ENCODE peak calls at places on chromosome 11, in nine cellular contexts. One of them, this sample, is unnamed.
A peak's percentile ranks its signal among the peaks of the same experiment; 100 is the strongest.

GRCh38 chr11:62905927-62906531 is 15.1 kb downstream of the CHRM1 start:
- DNase-seq in tibial nerve: peak; percentile 87
- DNase-seq in testis: peak; percentile 88
- DNase-seq in body of pancreas: peak; percentile 84
- DNase-seq in A549: peak; percentile 84
- DNase-seq in breast epithelium: peak; percentile 84
- DNase-seq in HCT116: peak; percentile 73
- DNase-seq in esophagus squamous epithelium: peak; percentile 12
- DNase-seq in esophagus muscularis mucosa: peak; percentile 94
- DNase-seq in this sample: peak; percentile 80

GRCh38 chr11:94885133-94885532 is 88.2 kb downstream of the CWC15 start:
- DNase-seq in tibial nerve: no peak
- DNase-seq in testis: no peak
- DNase-seq in body of pancreas: no peak
- DNase-seq in A549: no peak
- DNase-seq in breast epithelium: no peak
- DNase-seq in HCT116: no peak
- DNase-seq in esophagus squamous epithelium: no peak
- DNase-seq in esophagus muscularis mucosa: no peak
- DNase-seq in this sample: no peak

GRCh38 chr11:44470849-44471248 is 94.6 kb upstream of the CD82 start:
- DNase-seq in tibial nerve: no peak
- DNase-seq in testis: no peak
- DNase-seq in body of pancreas: no peak
- DNase-seq in A549: no peak
- DNase-seq in breast epithelium: no peak
- DNase-seq in HCT116: no peak
- DNase-seq in esophagus squamous epithelium: no peak
- DNase-seq in esophagus muscularis mucosa: no peak
- DNase-seq in this sample: no peak

GRCh38 chr11:74620537-74620936 is 28.2 kb downstream of the POLD3 start:
- DNase-seq in tibial nerve: no peak
- DNase-seq in testis: no peak
- DNase-seq in body of pancreas: no peak
- DNase-seq in A549: no peak
- DNase-seq in breast epithelium: no peak
- DNase-seq in HCT116: no peak
- DNase-seq in esophagus squamous epithelium: no peak
- DNase-seq in esophagus muscularis mucosa: no peak
- DNase-seq in this sample: no peak

GRCh38 chr11:64856382-64857227 is 12.2 kb upstream of the CDC42BPG start:
- DNase-seq in tibial nerve: no peak
- DNase-seq in testis: no peak
- DNase-seq in body of pancreas: peak; percentile 50
- DNase-seq in A549: peak; percentile 86
- DNase-seq in breast epithelium: no peak
- DNase-seq in HCT116: peak; percentile 80
- DNase-seq in esophagus squamous epithelium: no peak
- DNase-seq in esophagus muscularis mucosa: no peak
- DNase-seq in this sample: no peak

GRCh38 chr11:75141166-75141565 is 9.7 kb upstream of the SLCO2B1 start:
- DNase-seq in tibial nerve: no peak
- DNase-seq in testis: no peak
- DNase-seq in body of pancreas: no peak
- DNase-seq in A549: no peak
- DNase-seq in breast epithelium: no peak
- DNase-seq in HCT116: no peak
- DNase-seq in esophagus squamous epithelium: no peak
- DNase-seq in esophagus muscularis mucosa: no peak
- DNase-seq in this sample: no peak

GRCh38 chr11:126840201-126840886 is 160.2 kb downstream of the KIRREL3 start:
- DNase-seq in tibial nerve: no peak
- DNase-seq in testis: no peak
- DNase-seq in body of pancreas: no peak
- DNase-seq in A549: no peak
- DNase-seq in breast epithelium: no peak
- DNase-seq in HCT116: no peak
- DNase-seq in esophagus squamous epithelium: no peak
- DNase-seq in esophagus muscularis mucosa: no peak
- DNase-seq in this sample: no peak

GRCh38 chr11:104792861-104793260 is 105.4 kb downstream of the CASP12 start:
- DNase-seq in tibial nerve: no peak
- DNase-seq in testis: no peak
- DNase-seq in body of pancreas: no peak
- DNase-seq in A549: no peak
- DNase-seq in breast epithelium: no peak
- DNase-seq in HCT116: no peak
- DNase-seq in esophagus squamous epithelium: no peak
- DNase-seq in esophagus muscularis mucosa: no peak
- DNase-seq in this sample: no peak

GRCh38 chr11:130995266-130995665 is 79.0 kb upstream of the SNX19 start:
- DNase-seq in tibial nerve: no peak
- DNase-seq in testis: no peak
- DNase-seq in body of pancreas: no peak
- DNase-seq in A549: no peak
- DNase-seq in breast epithelium: no peak
- DNase-seq in HCT116: no peak
- DNase-seq in esophagus squamous epithelium: no peak
- DNase-seq in esophagus muscularis mucosa: no peak
- DNase-seq in this sample: no peak

GRCh38 chr11:75356613-75357012 is 5.2 kb upstream of the ARRB1 start:
- DNase-seq in tibial nerve: no peak
- DNase-seq in testis: no peak
- DNase-seq in body of pancreas: no peak
- DNase-seq in A549: no peak
- DNase-seq in breast epithelium: no peak
- DNase-seq in HCT116: no peak
- DNase-seq in esophagus squamous epithelium: no peak
- DNase-seq in esophagus muscularis mucosa: no peak
- DNase-seq in this sample: no peak

GRCh38 chr11:133238455-133238854 is 293.8 kb downstream of the OPCML start:
- DNase-seq in tibial nerve: no peak
- DNase-seq in testis: no peak
- DNase-seq in body of pancreas: no peak
- DNase-seq in A549: no peak
- DNase-seq in breast epithelium: no peak
- DNase-seq in HCT116: no peak
- DNase-seq in esophagus squamous epithelium: no peak
- DNase-seq in esophagus muscularis mucosa: no peak
- DNase-seq in this sample: no peak

GRCh38 chr11:61332266-61332822 is 561 bp downstream of the DDB1 start:
- DNase-seq in tibial nerve: no peak
- DNase-seq in testis: peak; percentile 29
- DNase-seq in body of pancreas: no peak
- DNase-seq in A549: no peak
- DNase-seq in breast epithelium: no peak
- DNase-seq in HCT116: no peak
- DNase-seq in esophagus squamous epithelium: no peak
- DNase-seq in esophagus muscularis mucosa: no peak
- DNase-seq in this sample: no peak
- H3K4me1 ChIP-seq in tibial nerve: peaks cover 25% of the 10 kb centered on the region
- H3K4me1 ChIP-seq in testis: peaks cover 56% of the 10 kb centered on the region
- H3K4me1 ChIP-seq in body of pancreas: peaks cover 55% of the 10 kb centered on the region
- H3K4me1 ChIP-seq in A549: peaks cover 35% of the 10 kb centered on the region
- H3K4me1 ChIP-seq in breast epithelium: peaks cover 20% of the 10 kb centered on the region
- H3K4me1 ChIP-seq in HCT116: peaks cover 46% of the 10 kb centered on the region
- H3K4me1 ChIP-seq in esophagus squamous epithelium: peaks cover 25% of the 10 kb centered on the region
- H3K4me1 ChIP-seq in esophagus muscularis mucosa: peaks cover 35% of the 10 kb centered on the region
- H3K4me1 ChIP-seq in this sample: peaks cover 28% of the 10 kb centered on the region

GRCh38 chr11:114197799-114198500 is 98.2 kb upstream of the NNMT start:
- DNase-seq in tibial nerve: no peak
- DNase-seq in testis: peak; percentile 88
- DNase-seq in body of pancreas: peak; percentile 88
- DNase-seq in A549: no peak
- DNase-seq in breast epithelium: no peak
- DNase-seq in HCT116: no peak
- DNase-seq in esophagus squamous epithelium: no peak
- DNase-seq in esophagus muscularis mucosa: no peak
- DNase-seq in this sample: peak; percentile 69
- TF ChIP-seq POLR2A in tibial nerve: peak; percentile 14
- TF ChIP-seq POLR2A in testis: peak; percentile 31
- TF ChIP-seq POLR2A in body of pancreas: no peak
- TF ChIP-seq POLR2A in A549: no peak
- TF ChIP-seq POLR2A in breast epithelium: no peak
- TF ChIP-seq POLR2A in HCT116: no peak
- TF ChIP-seq POLR2A in esophagus squamous epithelium: no peak
- TF ChIP-seq POLR2A in esophagus muscularis mucosa: no peak
- TF ChIP-seq POLR2A in this sample: no peak

GRCh38 chr11:46529086-46529905 is 64.5 kb downstream of the AMBRA1 start:
- DNase-seq in tibial nerve: peak; percentile 81
- DNase-seq in testis: peak; percentile 82
- DNase-seq in body of pancreas: peak; percentile 61
- DNase-seq in A549: peak; percentile 73
- DNase-seq in breast epithelium: no peak
- DNase-seq in HCT116: peak; percentile 49
- DNase-seq in esophagus squamous epithelium: peak; percentile 7
- DNase-seq in esophagus muscularis mucosa: peak; percentile 93
- DNase-seq in this sample: peak; percentile 61

GRCh38 chr11:46528445-46529085 is 65.3 kb downstream of the AMBRA1 start:
- DNase-seq in tibial nerve: no peak
- DNase-seq in testis: peak; percentile 28
- DNase-seq in body of pancreas: no peak
- DNase-seq in A549: no peak
- DNase-seq in breast epithelium: no peak
- DNase-seq in HCT116: no peak
- DNase-seq in esophagus squamous epithelium: no peak
- DNase-seq in esophagus muscularis mucosa: no peak
- DNase-seq in this sample: no peak

GRCh38 chr11:46527586-46527985 is 66.2 kb downstream of the AMBRA1 start:
- DNase-seq in tibial nerve: no peak
- DNase-seq in testis: no peak
- DNase-seq in body of pancreas: no peak
- DNase-seq in A549: no peak
- DNase-seq in breast epithelium: no peak
- DNase-seq in HCT116: no peak
- DNase-seq in esophagus squamous epithelium: no peak
- DNase-seq in esophagus muscularis mucosa: no peak
- DNase-seq in this sample: no peak

GRCh38 chr11:46526489-46527215 is 67.2 kb downstream of the AMBRA1 start:
- DNase-seq in tibial nerve: no peak
- DNase-seq in testis: no peak
- DNase-seq in body of pancreas: no peak
- DNase-seq in A549: no peak
- DNase-seq in breast epithelium: no peak
- DNase-seq in HCT116: no peak
- DNase-seq in esophagus squamous epithelium: no peak
- DNase-seq in esophagus muscularis mucosa: no peak
- DNase-seq in this sample: no peak

GRCh38 chr11:46529928-46530574 is 63.8 kb downstream of the AMBRA1 start:
- DNase-seq in tibial nerve: no peak
- DNase-seq in testis: no peak
- DNase-seq in body of pancreas: no peak
- DNase-seq in A549: no peak
- DNase-seq in breast epithelium: no peak
- DNase-seq in HCT116: no peak
- DNase-seq in esophagus squamous epithelium: no peak
- DNase-seq in esophagus muscularis mucosa: no peak
- DNase-seq in this sample: no peak
- H3K4me3 ChIP-seq in tibial nerve: no peak overlapping the region
- H3K4me3 ChIP-seq in testis: no peak overlapping the region
- H3K4me3 ChIP-seq in body of pancreas: no peak overlapping the region
- H3K4me3 ChIP-seq in A549: no peak overlapping the region
- H3K4me3 ChIP-seq in breast epithelium: no peak overlapping the region
- H3K4me3 ChIP-seq in HCT116: no peak overlapping the region
- H3K4me3 ChIP-seq in esophagus squamous epithelium: no peak overlapping the region
- H3K4me3 ChIP-seq in esophagus muscularis mucosa: no peak overlapping the region
- H3K4me3 ChIP-seq in this sample: no peak overlapping the region

GRCh38 chr11:128500488-128500887 is 86.9 kb downstream of the ETS1 start:
- DNase-seq in tibial nerve: no peak
- DNase-seq in testis: no peak
- DNase-seq in body of pancreas: no peak
- DNase-seq in A549: no peak
- DNase-seq in breast epithelium: no peak
- DNase-seq in HCT116: no peak
- DNase-seq in esophagus squamous epithelium: no peak
- DNase-seq in esophagus muscularis mucosa: no peak
- DNase-seq in this sample: no peak
- H3K4me1 ChIP-seq in tibial nerve: peaks cover 86% of the 10 kb centered on the region
- H3K4me1 ChIP-seq in testis: peaks cover 24% of the 10 kb centered on the region
- H3K4me1 ChIP-seq in body of pancreas: peaks cover 37% of the 10 kb centered on the region
- H3K4me1 ChIP-seq in A549: peaks cover 91% of the 10 kb centered on the region
- H3K4me1 ChIP-seq in breast epithelium: peaks cover 39% of the 10 kb centered on the region
- H3K4me1 ChIP-seq in HCT116: peaks cover 54% of the 10 kb centered on the region
- H3K4me1 ChIP-seq in esophagus squamous epithelium: peaks cover 56% of the 10 kb centered on the region
- H3K4me1 ChIP-seq in esophagus muscularis mucosa: peaks cover 99% of the 10 kb centered on the region
- H3K4me1 ChIP-seq in this sample: peaks cover 42% of the 10 kb centered on the region

DNA sequence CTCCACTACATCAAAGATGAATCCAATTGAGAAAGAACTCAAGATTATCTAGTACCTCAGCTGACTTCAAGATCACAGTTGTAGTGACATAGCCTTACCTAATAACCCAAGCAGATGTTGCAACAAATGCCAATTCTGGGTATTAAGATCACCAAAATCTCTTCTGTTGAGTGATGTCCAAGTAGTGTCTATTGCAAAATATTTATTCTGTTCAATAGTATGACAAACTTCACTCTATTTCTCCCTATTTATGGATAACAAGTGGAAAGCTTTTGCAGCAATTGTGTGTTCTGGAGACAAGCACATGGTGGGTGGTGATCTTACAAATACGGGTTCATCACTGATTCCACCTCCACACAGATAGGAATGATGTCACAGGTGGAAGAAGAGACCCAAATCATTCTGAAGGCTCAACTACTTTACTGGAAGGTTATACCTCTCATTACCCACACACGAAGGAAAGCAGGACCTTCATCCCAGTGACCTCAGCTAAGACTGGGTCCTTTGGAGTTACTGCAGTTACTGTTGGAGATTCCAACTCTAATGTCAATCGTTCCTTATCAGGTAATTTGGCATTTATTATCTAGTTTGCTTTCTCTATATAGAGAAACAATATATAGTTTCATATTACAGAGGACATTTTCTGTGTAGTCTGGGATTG is 72.0 kb downstream of the CD44 start:
- DNase-seq in tibial nerve: no peak
- DNase-seq in testis: no peak
- DNase-seq in body of pancreas: no peak
- DNase-seq in A549: no peak
- DNase-seq in breast epithelium: no peak
- DNase-seq in HCT116: no peak
- DNase-seq in esophagus squamous epithelium: no peak
- DNase-seq in esophagus muscularis mucosa: no peak
- DNase-seq in this sample: no peak
- TF ChIP-seq POLR2A in tibial nerve: no peak
- TF ChIP-seq POLR2A in testis: no peak
- TF ChIP-seq POLR2A in body of pancreas: no peak
- TF ChIP-seq POLR2A in A549: no peak
- TF ChIP-seq POLR2A in breast epithelium: no peak
- TF ChIP-seq POLR2A in HCT116: no peak
- TF ChIP-seq POLR2A in esophagus squamous epithelium: no peak
- TF ChIP-seq POLR2A in esophagus muscularis mucosa: no peak
- TF ChIP-seq POLR2A in this sample: no peak

DNA sequence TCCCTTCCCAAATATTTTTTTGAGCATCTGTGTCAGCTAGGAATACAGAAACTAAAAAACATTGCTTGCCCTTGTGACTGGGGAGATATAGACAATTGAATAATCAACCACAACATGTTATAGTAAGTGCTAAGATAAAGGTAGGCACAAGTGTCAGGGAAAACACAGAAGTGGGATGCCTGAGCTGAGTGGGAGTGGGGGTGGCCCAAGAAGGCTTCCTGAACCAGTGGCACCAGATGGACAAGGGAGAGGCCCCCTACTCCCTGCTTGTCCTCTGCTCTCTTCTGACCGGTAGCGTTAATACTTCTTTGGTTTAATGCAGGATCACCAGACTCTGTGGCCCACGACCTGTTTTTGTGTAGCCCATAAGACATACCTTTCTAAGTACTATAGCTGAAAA is 48.8 kb downstream of the PACS1 start:
- DNase-seq in tibial nerve: no peak
- DNase-seq in testis: no peak
- DNase-seq in body of pancreas: no peak
- DNase-seq in A549: no peak
- DNase-seq in breast epithelium: no peak
- DNase-seq in HCT116: no peak
- DNase-seq in esophagus squamous epithelium: no peak
- DNase-seq in esophagus muscularis mucosa: no peak
- DNase-seq in this sample: no peak
- H3K4me3 ChIP-seq in tibial nerve: no peak overlapping the region
- H3K4me3 ChIP-seq in testis: no peak overlapping the region
- H3K4me3 ChIP-seq in body of pancreas: no peak overlapping the region
- H3K4me3 ChIP-seq in A549: peak overlapping the region; percentile 6
- H3K4me3 ChIP-seq in breast epithelium: no peak overlapping the region
- H3K4me3 ChIP-seq in HCT116: no peak overlapping the region
- H3K4me3 ChIP-seq in esophagus squamous epithelium: no peak overlapping the region
- H3K4me3 ChIP-seq in esophagus muscularis mucosa: no peak overlapping the region
- H3K4me3 ChIP-seq in this sample: no peak overlapping the region

This sample was measured in ovary.